ENCODE peak calls at places on chromosomes 6 and 20, in four cellular contexts. One of them, this sample, is unnamed.

GRCh38 chr20:17021481-17021880 is 205.4 kb upstream of the PCSK2 start:
- DNase-seq in WTC11: no peak
- DNase-seq in HCT116: no peak
- DNase-seq in H1: no peak
- DNase-seq in this sample: no peak

GRCh38 chr20:1632228-1632577 is 12.4 kb upstream of the SIRPB1 start:
- DNase-seq in WTC11: no peak
- DNase-seq in HCT116: no peak
- DNase-seq in H1: no peak
- DNase-seq in this sample: no peak

GRCh38 chr6:159943101-159943632 is 25.7 kb upstream of the IGF2R start:
- DNase-seq in WTC11: no peak
- DNase-seq in HCT116: no peak
- DNase-seq in H1: no peak
- DNase-seq in this sample: no peak

GRCh38 chr6:49551866-49552129 is 1.3 kb downstream of the C6orf141 start:
- DNase-seq in WTC11: no peak
- DNase-seq in HCT116: no peak
- DNase-seq in H1: no peak
- DNase-seq in this sample: no peak

GRCh38 chr6:11296449-11297375 is 64.2 kb upstream of the NEDD9 start:
- DNase-seq in WTC11: no peak
- DNase-seq in HCT116: no peak
- DNase-seq in H1: no peak
- DNase-seq in this sample: no peak

GRCh38 chr6:113011803-113012202 is 664.7 kb downstream of the RFPL4B start:
- DNase-seq in WTC11: no peak
- DNase-seq in HCT116: no peak
- DNase-seq in H1: no peak
- DNase-seq in this sample: no peak

GRCh38 chr20:60256811-60257210 is 298.6 kb downstream of the CDH26 start:
- DNase-seq in WTC11: no peak
- DNase-seq in HCT116: no peak
- DNase-seq in H1: no peak
- DNase-seq in this sample: no peak

GRCh38 chr6:150201791-150202329 is 59.0 kb downstream of the PPP1R14C start:
- DNase-seq in WTC11: no peak
- DNase-seq in HCT116: no peak
- DNase-seq in H1: no peak
- DNase-seq in this sample: no peak

GRCh38 chr6:43359831-43360230 is 9.6 kb downstream of the ZNF318 start:
- DNase-seq in WTC11: no peak
- DNase-seq in HCT116: no peak
- DNase-seq in H1: no peak
- DNase-seq in this sample: no peak

GRCh38 chr6:897561-898207 is 204.7 kb upstream of the EXOC2 start:
- DNase-seq in WTC11: no peak
- DNase-seq in HCT116: no peak
- DNase-seq in H1: no peak
- DNase-seq in this sample: no peak

GRCh38 chr6:164106345-164106769 is 691.8 kb downstream of the QKI start:
- DNase-seq in WTC11: peak; percentile 73
- DNase-seq in HCT116: no peak
- DNase-seq in H1: peak; percentile 82
- DNase-seq in this sample: no peak

GRCh38 chr6:3797231-3798200 is 46.0 kb upstream of the PXDC1 start:
- DNase-seq in WTC11: no peak
- DNase-seq in HCT116: no peak
- DNase-seq in H1: no peak
- DNase-seq in this sample: no peak

GRCh38 chr6:128723667-128724066 is 159.3 kb upstream of the LAMA2 start:
- DNase-seq in WTC11: no peak
- DNase-seq in HCT116: no peak
- DNase-seq in H1: no peak
- DNase-seq in this sample: no peak

GRCh38 chr20:49534314-49534713 is 33.6 kb downstream of the PTGIS start:
- DNase-seq in WTC11: peak; percentile 76
- DNase-seq in HCT116: peak; percentile 48
- DNase-seq in H1: peak; percentile 85
- DNase-seq in this sample: peak; percentile 19

GRCh38 chr6:36110053-36110452 is 20.3 kb upstream of the MAPK13 start:
- DNase-seq in WTC11: no peak
- DNase-seq in HCT116: no peak
- DNase-seq in H1: no peak
- DNase-seq in this sample: no peak

GRCh38 chr6:21164768-21165326 is 428.7 kb upstream of the SOX4 start:
- DNase-seq in WTC11: no peak
- DNase-seq in HCT116: peak; percentile 2
- DNase-seq in H1: no peak
- DNase-seq in this sample: no peak

GRCh38 chr20:4109587-4109986 is 94.2 kb upstream of the RNF24 start:
- DNase-seq in WTC11: no peak
- DNase-seq in HCT116: no peak
- DNase-seq in H1: no peak
- DNase-seq in this sample: no peak

GRCh38 chr6:160795716-160796115 is 93.7 kb downstream of the PLG start:
- DNase-seq in WTC11: no peak
- DNase-seq in HCT116: no peak
- DNase-seq in H1: no peak
- DNase-seq in this sample: no peak

GRCh38 chr6:116564921-116565872 is 6.1 kb upstream of the RWDD1 start:
- DNase-seq in WTC11: no peak
- DNase-seq in HCT116: no peak
- DNase-seq in H1: no peak
- DNase-seq in this sample: no peak

GRCh38 chr6:28824793-28825731 is 98.7 kb downstream of the TRIM27 start:
- DNase-seq in WTC11: no peak
- DNase-seq in HCT116: no peak
- DNase-seq in H1: no peak
- DNase-seq in this sample: no peak

GRCh38 chr6:117396228-117396627 is 29.5 kb downstream of the ROS1 start:
- DNase-seq in WTC11: no peak
- DNase-seq in HCT116: no peak
- DNase-seq in H1: no peak
- DNase-seq in this sample: no peak

GRCh38 chr6:122145741-122146240 is 253.7 kb upstream of the HSF2 start:
- DNase-seq in WTC11: no peak
- DNase-seq in HCT116: no peak
- DNase-seq in H1: no peak
- DNase-seq in this sample: no peak

GRCh38 chr20:48626226-48626937 is 201.4 kb downstream of the PREX1 start:
- DNase-seq in WTC11: no peak
- DNase-seq in HCT116: no peak
- DNase-seq in H1: no peak
- DNase-seq in this sample: no peak

GRCh38 chr6:160431231-160431630 is 83.1 kb downstream of the SLC22A3 start:
- DNase-seq in WTC11: no peak
- DNase-seq in HCT116: no peak
- DNase-seq in H1: no peak
- DNase-seq in this sample: no peak

GRCh38 chr6:11093065-11093590 is 506 bp upstream of the SMIM13 start:
- DNase-seq in WTC11: no peak
- DNase-seq in HCT116: no peak
- DNase-seq in H1: no peak
- DNase-seq in this sample: no peak

GRCh38 chr20:40431611-40432010 is 257.4 kb downstream of the MAFB start:
- DNase-seq in WTC11: no peak
- DNase-seq in HCT116: no peak
- DNase-seq in H1: no peak
- DNase-seq in this sample: no peak

GRCh38 chr6:17043148-17043522 is 58.7 kb upstream of the STMND1 start:
- DNase-seq in WTC11: no peak
- DNase-seq in HCT116: no peak
- DNase-seq in H1: no peak
- DNase-seq in this sample: no peak

GRCh38 chr6:140970485-140970884 is 1162.2 kb upstream of the GJE1 start:
- DNase-seq in WTC11: no peak
- DNase-seq in HCT116: no peak
- DNase-seq in H1: no peak
- DNase-seq in this sample: no peak

GRCh38 chr6:71238351-71238750 is 50.3 kb upstream of the OGFRL1 start:
- DNase-seq in WTC11: no peak
- DNase-seq in HCT116: no peak
- DNase-seq in H1: no peak
- DNase-seq in this sample: no peak
- TF ChIP-seq ATF3 in WTC11: no peak
- TF ChIP-seq ATF3 in HCT116: no peak
- TF ChIP-seq ATF3 in H1: no peak
- TF ChIP-seq ATF3 in this sample: no peak

DNA sequence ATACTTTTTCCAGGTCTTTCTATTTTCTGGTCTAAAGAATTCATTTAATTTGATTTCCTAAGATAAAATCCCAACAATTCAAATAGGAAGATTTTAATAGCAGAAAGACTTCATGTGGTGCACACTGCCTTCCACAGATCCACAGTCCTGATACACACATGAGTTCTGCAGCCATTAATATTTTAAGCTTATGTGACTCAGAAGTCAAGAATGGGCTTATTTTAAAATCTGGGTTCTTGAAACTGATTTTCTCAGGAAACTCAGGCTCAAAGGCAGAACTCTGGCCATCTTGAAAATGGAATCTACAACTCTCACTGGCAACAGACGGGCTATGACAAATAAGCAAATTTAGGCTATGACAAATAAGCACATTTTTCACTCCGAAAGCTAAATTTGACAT is 88.2 kb downstream of the COL12A1 start:
- DNase-seq in WTC11: no peak
- DNase-seq in HCT116: no peak
- DNase-seq in H1: no peak
- DNase-seq in this sample: no peak
- TF ChIP-seq SP1 in WTC11: no peak
- TF ChIP-seq SP1 in HCT116: no peak
- TF ChIP-seq SP1 in H1: no peak
- TF ChIP-seq SP1 in this sample: no peak

DNA sequence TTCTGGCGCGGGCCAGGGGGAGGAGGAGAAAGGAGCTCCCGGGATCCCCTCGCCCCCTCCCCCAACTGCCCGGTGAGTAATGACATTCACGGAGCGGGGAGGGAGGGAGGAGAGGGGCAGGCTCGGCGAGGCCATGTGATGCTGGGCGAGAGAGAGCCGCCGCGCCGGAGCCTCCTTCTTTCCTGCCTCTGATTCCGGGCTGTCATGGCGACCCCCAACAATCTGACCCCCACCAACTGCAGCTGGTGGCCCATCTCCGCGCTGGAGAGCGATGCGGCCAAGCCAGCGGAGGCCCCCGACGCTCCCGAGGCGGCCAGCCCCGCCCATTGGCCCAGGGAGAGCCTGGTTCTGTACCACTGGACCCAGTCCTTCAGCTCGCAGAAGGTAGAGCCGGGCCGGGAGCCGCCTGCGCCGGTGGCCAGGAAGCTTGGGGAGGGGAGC is at the start of gene GDAP1L1:
- DNase-seq in WTC11: peak; percentile 73
- DNase-seq in HCT116: no peak
- DNase-seq in H1: peak; percentile 80
- DNase-seq in this sample: no peak
- TF ChIP-seq ATF3 in WTC11: no peak
- TF ChIP-seq ATF3 in HCT116: no peak
- TF ChIP-seq ATF3 in H1: peak; percentile 47
- TF ChIP-seq ATF3 in this sample: no peak

GRCh38 chr6:40205004-40205403 is 270.7 kb upstream of the MOCS1 start:
- DNase-seq in WTC11: no peak
- DNase-seq in HCT116: no peak
- DNase-seq in H1: no peak
- DNase-seq in this sample: no peak
- TF ChIP-seq SP1 in WTC11: no peak
- TF ChIP-seq SP1 in HCT116: no peak
- TF ChIP-seq SP1 in H1: no peak
- TF ChIP-seq SP1 in this sample: no peak

DNA sequence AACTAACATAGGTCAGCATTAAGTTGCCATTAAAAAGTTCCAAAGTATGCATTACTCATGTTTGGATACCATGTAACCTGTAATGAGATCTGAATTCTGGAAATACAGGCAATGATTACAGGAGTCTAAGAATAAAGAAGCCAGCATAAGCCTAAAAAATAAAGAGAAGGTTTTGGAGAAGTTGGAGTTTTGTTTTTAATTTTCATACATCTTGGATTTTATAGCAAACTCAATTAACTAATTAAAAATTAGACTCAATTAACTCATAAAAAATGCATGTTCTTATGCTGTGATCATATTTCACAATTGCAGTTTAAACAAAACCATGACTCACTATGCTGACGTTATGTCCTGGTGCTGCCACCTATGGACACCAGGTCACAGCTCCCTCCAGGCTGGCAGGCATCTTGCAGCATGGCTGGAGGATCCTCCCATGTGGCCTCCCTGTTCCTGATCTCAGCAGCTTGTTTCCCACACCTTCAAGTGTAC is 648.8 kb upstream of the AGPAT4 start:
- DNase-seq in WTC11: peak; percentile 50
- DNase-seq in HCT116: peak; percentile 75
- DNase-seq in H1: no peak
- DNase-seq in this sample: no peak
- TF ChIP-seq ATF3 in WTC11: no peak
- TF ChIP-seq ATF3 in HCT116: no peak
- TF ChIP-seq ATF3 in H1: no peak
- TF ChIP-seq ATF3 in this sample: no peak

GRCh38 chr6:40791004-40791403 is 203.8 kb upstream of the LRFN2 start:
- DNase-seq in WTC11: no peak
- DNase-seq in HCT116: peak; percentile 19
- DNase-seq in H1: no peak
- DNase-seq in this sample: no peak
- TF ChIP-seq SP1 in WTC11: no peak
- TF ChIP-seq SP1 in HCT116: no peak
- TF ChIP-seq SP1 in H1: no peak
- TF ChIP-seq SP1 in this sample: no peak